ENCODE peak calls at places on chromosomes 5 and 9, in six cellular contexts. N is neuronal stem cell, P is IMR-90, V is trophoblast cell, J is H1, T is mesenchymal stem cell. Q is an unnamed sample.

GRCh38 chr5:1516615-1517601 is 6.9 kb downstream of the LPCAT1 start:
- DNase-seq in N (no peak), P (peak), V (peak), J (peak), T (peak), Q (peak)

GRCh38 chr5:90055831-90056328 is 353.7 kb downstream of the CETN3 start:
- DNase-seq in N (no peak), P (peak), V (peak), J (no peak), T (peak), Q (no peak)

GRCh38 chr5:179827684-179828083 is 7.0 kb downstream of the SQSTM1 start:
- DNase-seq in N (no peak), P (peak), V (no peak), J (no peak), T (peak), Q (no peak)

GRCh38 chr9:98778251-98778650 is 18.1 kb downstream of the ANKS6 start:
- DNase-seq in N (no peak), P (no peak), V (no peak), J (no peak), T (no peak), Q (no peak)

GRCh38 chr5:176692326-176692725 is 45.0 kb downstream of the TSPAN17 start:
- DNase-seq in N (no peak), P (no peak), V (no peak), J (no peak), T (no peak), Q (no peak)

GRCh38 chr5:172860520-172861443 is 26.7 kb downstream of the ERGIC1 start:
- DNase-seq in N (no peak), P (peak), V (no peak), J (no peak), T (no peak), Q (no peak)

GRCh38 chr5:80579050-80579449 is 9.0 kb upstream of the ANKRD34B start:
- DNase-seq in N (no peak), P (no peak), V (no peak), J (no peak), T (no peak), Q (no peak)

GRCh38 chr5:102922839-102923477 is 167.9 kb downstream of the PAM start:
- DNase-seq in N (no peak), P (no peak), V (no peak), J (no peak), T (peak), Q (no peak)

GRCh38 chr9:107335331-107335730 is 52.3 kb downstream of the RAD23B start:
- DNase-seq in N (no peak), P (no peak), V (no peak), J (no peak), T (no peak), Q (no peak)

GRCh38 chr9:35598863-35599590 is 6.0 kb upstream of the TESK1 start:
- DNase-seq in N (no peak), P (no peak), V (no peak), J (no peak), T (no peak), Q (peak)

GRCh38 chr9:136482793-136483588 is at the start of gene SEC16A:
- DNase-seq in N (peak), P (peak), V (peak), J (peak), T (peak), Q (peak)

GRCh38 chr9:136482046-136482792 is 621 bp downstream of the SEC16A start:
- DNase-seq in N (peak), P (peak), V (peak), J (no peak), T (peak), Q (no peak)

GRCh38 chr9:136484153-136485048 is 1.6 kb upstream of the SEC16A start:
- DNase-seq in N (no peak), P (no peak), V (no peak), J (no peak), T (no peak), Q (no peak)

GRCh38 chr9:136485049-136485647 is 2.3 kb upstream of the SEC16A start:
- DNase-seq in N (peak), P (peak), V (peak), J (peak), T (peak), Q (peak)

DNA sequence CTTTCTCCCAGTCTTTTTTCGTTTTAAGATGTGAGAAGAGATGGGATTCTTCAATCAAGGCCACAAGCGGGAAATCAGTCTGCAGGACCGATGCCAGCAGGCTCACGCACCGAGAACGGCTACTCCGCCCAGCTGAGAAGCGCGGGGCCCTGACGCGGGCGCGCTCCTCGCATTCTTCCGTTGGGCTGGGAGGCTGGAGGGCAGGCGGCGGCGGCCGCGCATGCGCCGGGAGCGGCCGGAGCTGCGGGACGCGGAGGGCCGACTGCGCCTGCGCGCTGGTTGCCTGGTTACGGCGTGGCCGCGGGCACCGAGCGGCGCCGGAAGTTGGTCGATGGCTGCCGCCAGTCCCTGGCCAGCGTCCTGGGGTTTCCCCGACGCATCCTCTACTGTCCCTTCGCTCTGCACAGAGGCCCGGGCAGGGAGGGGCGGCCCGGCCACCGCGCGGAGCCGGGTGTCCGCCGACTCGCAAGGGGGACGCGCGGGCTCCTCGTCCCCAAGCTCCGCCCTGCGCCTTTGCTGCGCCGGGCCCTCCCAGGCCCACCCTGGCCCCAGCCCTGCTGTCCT is 831 bp upstream of the SEC16A start:
- DNase-seq in N (peak), P (peak), V (peak), J (peak), T (peak), Q (peak)
- H2AFZ ChIP-seq in N (peak), P (peak), V (peak), J (peak), T (peak), Q (no peak)

DNA sequence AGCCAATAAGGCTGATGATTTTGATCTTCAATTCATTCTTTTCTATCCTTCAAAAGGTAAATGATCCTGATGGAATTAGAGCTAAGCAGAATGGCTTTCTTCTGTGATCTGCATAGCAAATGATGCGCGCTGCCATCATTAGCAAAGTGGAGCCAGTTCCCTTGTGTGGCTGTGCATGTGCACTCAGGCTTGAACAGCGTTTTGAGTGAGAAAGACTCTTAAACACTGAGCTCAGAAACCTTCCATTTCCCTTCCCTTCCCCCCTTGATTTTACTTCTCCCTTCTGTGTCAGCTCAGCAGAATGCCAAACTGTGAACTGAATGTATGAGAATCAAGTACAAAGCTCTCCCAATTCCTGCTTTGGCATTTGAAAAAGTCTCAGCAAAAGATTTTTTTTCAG is 223.0 kb downstream of the CAAP1 start:
- DNase-seq in N (peak), P (no peak), V (no peak), J (no peak), T (no peak), Q (no peak)
- H3K23ac ChIP-seq in N (no peak), P (no peak), V (no peak), J (no peak), T (no peak), Q (no peak)

GRCh38 chr9:89226076-89226475 is 47.5 kb upstream of the SHC3 start:
- DNase-seq in N (peak), P (peak), V (no peak), J (peak), T (peak), Q (peak)
- H2AFZ ChIP-seq in N (peak), P (peak), V (no peak), J (peak), T (no peak), Q (no peak)

GRCh38 chr5:56712895-56713565 is 102.3 kb upstream of the MAP3K1 start:
- DNase-seq in N (no peak), P (no peak), V (no peak), J (no peak), T (no peak), Q (no peak)

GRCh38 chr5:56715996-56716395 is 99.4 kb upstream of the MAP3K1 start:
- DNase-seq in N (no peak), P (no peak), V (no peak), J (no peak), T (no peak), Q (no peak)

DNA sequence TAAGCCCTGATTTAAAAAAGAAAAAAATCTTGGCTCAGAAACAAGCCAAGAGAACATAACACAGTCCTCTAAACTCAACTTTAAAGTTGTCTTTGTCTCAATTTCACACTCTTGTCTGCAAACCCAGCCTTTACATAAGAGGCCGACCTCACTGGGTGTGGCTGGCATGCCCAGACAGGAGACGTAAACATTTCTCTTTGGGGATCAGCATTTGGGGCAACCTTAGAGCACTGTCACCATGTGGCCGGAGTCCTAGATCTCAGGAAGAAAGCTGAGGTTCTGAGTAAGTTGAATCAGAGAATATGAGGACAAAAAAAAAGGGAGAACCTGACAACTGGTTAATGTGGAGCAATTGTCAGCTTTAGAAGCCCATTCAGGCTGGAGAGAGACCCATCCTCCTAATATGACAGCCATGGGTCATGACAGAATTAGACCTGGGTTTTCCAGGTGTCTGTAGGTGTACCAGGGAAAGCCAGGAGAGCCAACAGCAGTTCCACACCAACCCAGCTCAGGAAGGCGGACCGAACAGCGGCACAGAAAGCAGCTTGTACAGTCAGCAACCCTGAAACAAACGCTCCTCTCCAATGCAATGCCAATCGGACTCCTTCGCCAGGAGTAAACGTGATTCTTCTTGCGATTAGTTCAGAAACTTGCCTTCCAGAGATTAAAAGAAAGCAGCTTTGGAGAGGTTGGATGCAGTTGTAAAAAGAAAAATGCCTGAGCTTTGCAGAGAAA is 97.9 kb upstream of the MAP3K1 start:
- DNase-seq in N (no peak), P (no peak), V (no peak), J (no peak), T (no peak), Q (no peak)
- H3K23ac ChIP-seq in N (no peak), P (no peak), V (no peak), J (no peak), T (no peak), Q (no peak)

GRCh38 chr5:62286834-62287611 is 19.0 kb upstream of the KIF2A start:
- DNase-seq in N (no peak), P (no peak), V (no peak), J (no peak), T (no peak), Q (no peak)
- H2AFZ ChIP-seq in N (no peak), P (peak), V (no peak), J (no peak), T (no peak), Q (no peak)

GRCh38 chr9:113503613-113504230 is 40.2 kb downstream of the RGS3 start:
- DNase-seq in N (no peak), P (peak), V (no peak), J (no peak), T (no peak), Q (no peak)
- H3K23ac ChIP-seq in N (no peak), P (no peak), V (no peak), J (no peak), T (no peak), Q (no peak)

DNA sequence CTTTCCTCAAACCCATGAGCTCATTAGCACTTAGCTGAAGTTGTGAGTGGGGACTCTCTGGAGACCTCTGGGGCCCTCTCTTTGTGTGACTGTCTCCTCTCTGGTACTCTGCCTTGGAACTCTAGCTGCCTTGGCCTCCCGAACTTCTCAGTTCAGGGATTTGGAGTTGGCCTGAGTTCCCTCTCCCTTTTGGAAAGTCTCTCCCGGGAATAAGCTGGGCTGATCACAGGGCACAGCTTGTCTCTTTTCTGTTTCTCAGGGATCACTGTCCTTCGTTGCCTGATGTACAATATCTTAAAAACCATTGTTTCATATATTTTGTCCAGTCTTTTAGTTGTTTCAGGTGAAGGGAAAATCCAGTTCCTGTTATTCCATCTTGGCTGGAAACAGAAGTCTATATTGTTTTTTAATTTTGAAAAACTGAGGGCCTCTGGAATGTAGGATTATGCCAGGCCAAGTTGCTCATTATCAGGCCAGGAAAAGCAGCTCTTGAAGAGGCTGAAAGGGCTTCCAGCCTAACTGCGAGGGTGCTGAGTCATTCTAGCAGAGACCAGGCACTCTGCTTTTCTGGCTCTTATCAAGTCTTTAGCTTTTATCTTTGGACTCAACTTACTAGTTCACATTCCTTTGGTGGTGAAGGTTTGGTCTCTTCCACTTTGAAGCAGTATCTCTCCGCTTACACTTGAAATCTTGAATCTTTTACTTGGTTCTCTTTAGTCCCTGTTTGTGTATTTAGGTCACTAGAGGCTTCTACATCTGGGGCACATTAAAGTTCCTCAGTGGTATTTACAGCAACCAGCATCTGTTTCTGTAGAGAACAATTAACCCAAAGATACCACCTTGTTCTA is 8.4 kb upstream of the RGS3 start:
- DNase-seq in N (no peak), P (peak), V (peak), J (no peak), T (peak), Q (no peak)
- H2AFZ ChIP-seq in N (peak), P (peak), V (peak), J (peak), T (no peak), Q (no peak)

GRCh38 chr9:129496187-129497063 is 124.5 kb downstream of the C9orf50 start:
- DNase-seq in N (peak), P (peak), V (peak), J (peak), T (peak), Q (peak)
- H3K23ac ChIP-seq in N (peak), P (peak), V (no peak), J (no peak), T (peak), Q (no peak)